ENCODE peak calls at places on chromosomes 13 and 19, in seven cellular contexts. O, J, V, M, K, D and L are unnamed samples.

GRCh38 chr13:44117351-44117750 is 237.6 kb downstream of the LACC1 start:
- DNase-seq in O (no peak), J (no peak), V (no peak), M (peak), K (no peak), D (no peak), L (peak)

GRCh38 chr13:46165485-46166220 is 16.3 kb downstream of the LCP1 start:
- DNase-seq in O (peak), J (no peak), V (no peak), M (no peak), K (no peak), D (no peak), L (no peak)

GRCh38 chr19:11767633-11768133 is 883 bp downstream of the ZNF441 start:
- DNase-seq in O (peak), J (peak), V (no peak), M (peak), K (peak), D (no peak), L (peak)

GRCh38 chr19:38252935-38253691 is 3.1 kb downstream of the PPP1R14A start:
- DNase-seq in O (no peak), J (no peak), V (no peak), M (no peak), K (peak), D (no peak), L (no peak)

GRCh38 chr19:46620716-46621115 is 4.2 kb downstream of the PTGIR start:
- DNase-seq in O (no peak), J (no peak), V (no peak), M (no peak), K (no peak), D (no peak), L (peak)

GRCh38 chr13:50344717-50345116 is 329.5 kb downstream of the KCNRG start:
- DNase-seq in O (no peak), J (peak), V (no peak), M (no peak), K (no peak), D (peak), L (no peak)

GRCh38 chr19:18931316-18932162 is 9.5 kb downstream of the HOMER3 start:
- DNase-seq in O (no peak), J (no peak), V (no peak), M (no peak), K (no peak), D (no peak), L (no peak)

GRCh38 chr13:30268673-30269072 is 38.7 kb downstream of the KATNAL1 start:
- DNase-seq in O (no peak), J (no peak), V (no peak), M (no peak), K (no peak), D (no peak), L (no peak)

GRCh38 chr13:30569901-30570576 is 47.7 kb upstream of the USPL1 start:
- DNase-seq in O (peak), J (no peak), V (no peak), M (peak), K (no peak), D (no peak), L (peak)

GRCh38 chr19:7326105-7326877 is 22.4 kb upstream of the ARHGEF18 start:
- DNase-seq in O (peak), J (no peak), V (peak), M (peak), K (no peak), D (no peak), L (peak)

GRCh38 chr19:384801-385169 is 24.2 kb downstream of the C2CD4C start:
- DNase-seq in O (no peak), J (no peak), V (no peak), M (no peak), K (no peak), D (no peak), L (no peak)

GRCh38 chr19:29247912-29248311 is 35.0 kb upstream of the UQCRFS1 start:
- DNase-seq in O (no peak), J (no peak), V (no peak), M (peak), K (no peak), D (no peak), L (no peak)

GRCh38 chr13:40230833-40231266 is 435.6 kb downstream of the FOXO1 start:
- DNase-seq in O (no peak), J (no peak), V (no peak), M (peak), K (no peak), D (no peak), L (peak)

GRCh38 chr13:23805015-23805583 is 84.1 kb downstream of the MIPEP start:
- DNase-seq in O (no peak), J (no peak), V (no peak), M (no peak), K (no peak), D (no peak), L (no peak)

GRCh38 chr19:35841961-35842595 is 10.2 kb downstream of the NPHS1 start:
- DNase-seq in O (no peak), J (no peak), V (no peak), M (no peak), K (no peak), D (no peak), L (no peak)

GRCh38 chr19:8615813-8616596 is 5.5 kb upstream of the ADAMTS10 start:
- DNase-seq in O (peak), J (peak), V (peak), M (peak), K (peak), D (no peak), L (peak)

GRCh38 chr19:2478756-2479555 is 3.0 kb downstream of the GADD45B start:
- DNase-seq in O (peak), J (peak), V (peak), M (peak), K (peak), D (no peak), L (peak)

GRCh38 chr13:108915095-108915633 is 285.8 kb downstream of the MYO16 start:
- DNase-seq in O (no peak), J (no peak), V (no peak), M (peak), K (no peak), D (no peak), L (peak)

GRCh38 chr13:114120486-114121430 is 11.7 kb downstream of the RASA3 start:
- DNase-seq in O (no peak), J (peak), V (no peak), M (peak), K (no peak), D (no peak), L (no peak)

GRCh38 chr19:21335721-21336120 is 6.5 kb upstream of the ZNF708 start:
- DNase-seq in O (no peak), J (no peak), V (no peak), M (no peak), K (no peak), D (no peak), L (no peak)

GRCh38 chr13:79874396-79875360 is 393.7 kb downstream of the NDFIP2 start:
- DNase-seq in O (peak), J (no peak), V (no peak), M (peak), K (peak), D (no peak), L (peak)

GRCh38 chr13:76297331-76297730 is 588.9 kb downstream of the KCTD12 start:
- DNase-seq in O (no peak), J (no peak), V (no peak), M (no peak), K (no peak), D (no peak), L (no peak)

GRCh38 chr13:94233401-94233800 is 246.1 kb downstream of the DCT start:
- DNase-seq in O (no peak), J (no peak), V (no peak), M (peak), K (peak), D (no peak), L (peak)

GRCh38 chr13:30463820-30464495 is 1.8 kb downstream of the HMGB1 start:
- DNase-seq in O (peak), J (peak), V (peak), M (peak), K (peak), D (no peak), L (peak)

GRCh38 chr13:105962080-105962479 is 573.4 kb downstream of the EFNB2 start:
- DNase-seq in O (no peak), J (no peak), V (no peak), M (no peak), K (no peak), D (no peak), L (no peak)

GRCh38 chr19:38793186-38793585 is 4.2 kb downstream of the LGALS7B start:
- DNase-seq in O (no peak), J (no peak), V (no peak), M (peak), K (no peak), D (no peak), L (peak)

GRCh38 chr13:109447667-109448066 is 338.7 kb downstream of the IRS2 start:
- DNase-seq in O (no peak), J (no peak), V (no peak), M (no peak), K (no peak), D (no peak), L (peak)

GRCh38 chr19:32407004-32407992 is 1.7 kb downstream of the DPY19L3 start:
- DNase-seq in O (no peak), J (no peak), V (no peak), M (peak), K (peak), D (no peak), L (peak)

GRCh38 chr13:52786747-52787146 is 47.1 kb upstream of the CNMD start:
- DNase-seq in O (no peak), J (no peak), V (no peak), M (no peak), K (peak), D (peak), L (no peak)